ENCODE peak calls at places on chromosomes 12 and 14, in four cellular contexts. One of them, this sample, is unnamed.

GRCh38 chr14:32762886-32763285 is 175.8 kb upstream of the NPAS3 start:
- DNase-seq in pulmonary artery endothelial cell: no peak
- DNase-seq in breast epithelium: no peak
- DNase-seq in NCI-H1694: no peak
- DNase-seq in this sample: no peak

GRCh38 chr14:95533391-95533821 is 1.4 kb upstream of the GLRX5 start:
- DNase-seq in pulmonary artery endothelial cell: no peak
- DNase-seq in breast epithelium: peak; percentile 15
- DNase-seq in NCI-H1694: peak; percentile 79
- DNase-seq in this sample: no peak

GRCh38 chr12:57096099-57096572 is 7.2 kb downstream of the NAB2 start:
- DNase-seq in pulmonary artery endothelial cell: no peak
- DNase-seq in breast epithelium: peak; percentile 74
- DNase-seq in NCI-H1694: no peak
- DNase-seq in this sample: peak; percentile 62

GRCh38 chr12:31386364-31386777 is 60.4 kb upstream of the SINHCAF start:
- DNase-seq in pulmonary artery endothelial cell: no peak
- DNase-seq in breast epithelium: no peak
- DNase-seq in NCI-H1694: no peak
- DNase-seq in this sample: no peak

GRCh38 chr14:74500417-74501134 is 7.0 kb downstream of the ISCA2 start:
- DNase-seq in pulmonary artery endothelial cell: no peak
- DNase-seq in breast epithelium: no peak
- DNase-seq in NCI-H1694: no peak
- DNase-seq in this sample: no peak

GRCh38 chr12:115943630-115944391 is 333.7 kb downstream of the MED13L start:
- DNase-seq in pulmonary artery endothelial cell: no peak
- DNase-seq in breast epithelium: no peak
- DNase-seq in NCI-H1694: no peak
- DNase-seq in this sample: no peak

GRCh38 chr12:70240677-70241076 is 2.6 kb upstream of the CNOT2 start:
- DNase-seq in pulmonary artery endothelial cell: no peak
- DNase-seq in breast epithelium: no peak
- DNase-seq in NCI-H1694: no peak
- DNase-seq in this sample: no peak

GRCh38 chr12:126668538-126668937 is 1598.4 kb upstream of the TMEM132C start:
- DNase-seq in pulmonary artery endothelial cell: no peak
- DNase-seq in breast epithelium: no peak
- DNase-seq in NCI-H1694: no peak
- DNase-seq in this sample: no peak

GRCh38 chr12:96466939-96467751 is 22.2 kb upstream of the CFAP54 start:
- DNase-seq in pulmonary artery endothelial cell: no peak
- DNase-seq in breast epithelium: no peak
- DNase-seq in NCI-H1694: no peak
- DNase-seq in this sample: no peak

GRCh38 chr12:95608252-95609033 is 57.2 kb upstream of the USP44 start:
- DNase-seq in pulmonary artery endothelial cell: no peak
- DNase-seq in breast epithelium: peak; percentile 67
- DNase-seq in NCI-H1694: no peak
- DNase-seq in this sample: no peak

GRCh38 chr14:88995437-88996198 is 171.2 kb downstream of the TTC8 start:
- DNase-seq in pulmonary artery endothelial cell: no peak
- DNase-seq in breast epithelium: no peak
- DNase-seq in NCI-H1694: no peak
- DNase-seq in this sample: no peak

GRCh38 chr12:124625867-124626675 is 58.7 kb upstream of the NCOR2 start:
- DNase-seq in pulmonary artery endothelial cell: peak; percentile 85
- DNase-seq in breast epithelium: peak; percentile 50
- DNase-seq in NCI-H1694: no peak
- DNase-seq in this sample: no peak

GRCh38 chr12:33828326-33828725 is 194.0 kb upstream of the ALG10 start:
- DNase-seq in pulmonary artery endothelial cell: no peak
- DNase-seq in breast epithelium: no peak
- DNase-seq in NCI-H1694: no peak
- DNase-seq in this sample: no peak

GRCh38 chr12:93000026-93000425 is 70.9 kb upstream of the EEA1 start:
- DNase-seq in pulmonary artery endothelial cell: no peak
- DNase-seq in breast epithelium: no peak
- DNase-seq in NCI-H1694: no peak
- DNase-seq in this sample: no peak

GRCh38 chr14:50828738-50829471 is 2.1 kb downstream of the NIN start:
- DNase-seq in pulmonary artery endothelial cell: no peak
- DNase-seq in breast epithelium: no peak
- DNase-seq in NCI-H1694: no peak
- DNase-seq in this sample: peak; percentile 53

GRCh38 chr12:23760495-23760894 is 189.0 kb downstream of the SOX5 start:
- DNase-seq in pulmonary artery endothelial cell: no peak
- DNase-seq in breast epithelium: no peak
- DNase-seq in NCI-H1694: peak; percentile 50
- DNase-seq in this sample: no peak

GRCh38 chr14:59360923-59361794 is 104.0 kb downstream of the GPR135 start:
- DNase-seq in pulmonary artery endothelial cell: peak; percentile 15
- DNase-seq in breast epithelium: peak; percentile 78
- DNase-seq in NCI-H1694: peak; percentile 71
- DNase-seq in this sample: peak; percentile 72

GRCh38 chr14:102187044-102187443 is 47.3 kb downstream of the WDR20 start:
- DNase-seq in pulmonary artery endothelial cell: peak; percentile 10
- DNase-seq in breast epithelium: no peak
- DNase-seq in NCI-H1694: no peak
- DNase-seq in this sample: no peak

GRCh38 chr12:104183443-104183842 is 32.1 kb upstream of the TXNRD1 start:
- DNase-seq in pulmonary artery endothelial cell: no peak
- DNase-seq in breast epithelium: no peak
- DNase-seq in NCI-H1694: no peak
- DNase-seq in this sample: no peak

This sample was measured in cerebellar cortex.